ENCODE peak calls at places on chromosomes 11 and 22, in eight cellular contexts. L is hepatic stellate cell, Y is WTC11, Q is HEK293T, E is cardiac septum, D is GM04504, U is posterior cingulate gyrus, S is HCEC 1CT. P is an unnamed sample.

GRCh38 chr11:57407521-57407920 is 17.1 kb upstream of the PRG2 start:
- DNase-seq in E (peak), S (no peak), Y (no peak), L (no peak), U (no peak), Q (no peak), D (no peak), P (no peak)

GRCh38 chr11:111975076-111975806 is 38.1 kb downstream of the DIXDC1 start:
- DNase-seq in S (peak), E (no peak), Q (no peak), L (no peak), D (no peak), U (peak), Y (no peak), P (no peak)

GRCh38 chr11:61756452-61757212 is 4.2 kb downstream of the MYRF start:
- DNase-seq in U (no peak), S (peak), Q (no peak), D (no peak), Y (no peak), L (peak), E (no peak), P (no peak)

GRCh38 chr11:61972796-61973602 is 5.6 kb upstream of the FTH1 start:
- DNase-seq in S (peak), D (no peak), L (no peak), Q (no peak), E (no peak), U (no peak), Y (no peak), P (peak)

GRCh38 chr11:81967242-81967641 is 766.4 kb downstream of the FAM181B start:
- DNase-seq in U (no peak), D (no peak), L (no peak), Q (no peak), E (no peak), Y (no peak), S (no peak), P (no peak)

GRCh38 chr11:10762185-10762584 is 11.1 kb downstream of the CTR9 start:
- DNase-seq in Q (no peak), L (no peak), D (no peak), U (no peak), E (no peak), Y (no peak), S (no peak), P (no peak)

GRCh38 chr22:32076726-32077550 is 33.9 kb downstream of the SLC5A1 start:
- DNase-seq in D (no peak), Q (no peak), S (no peak), Y (no peak), U (no peak), E (no peak), L (no peak), P (no peak)

GRCh38 chr11:8726395-8726794 is 43.8 kb downstream of the RPL27A start:
- DNase-seq in Q (no peak), L (no peak), S (no peak), U (no peak), D (no peak), E (no peak), Y (no peak), P (no peak)

GRCh38 chr11:17972987-17973386 is 39.9 kb downstream of the SERGEF start:
- DNase-seq in U (peak), S (peak), Y (peak), Q (peak), L (peak), E (no peak), D (peak), P (peak)

GRCh38 chr11:12079726-12080556 is 30.4 kb upstream of the MICAL2 start:
- DNase-seq in S (peak), Y (peak), Q (no peak), E (no peak), L (peak), U (no peak), D (peak), P (peak)

GRCh38 chr11:115222863-115223530 is 281.2 kb downstream of the CADM1 start:
- DNase-seq in E (no peak), D (no peak), Y (no peak), U (no peak), L (no peak), Q (no peak), S (no peak), P (no peak)